ENCODE peak calls at places on chromosomes 11 and 22, in six cellular contexts. O is PC-3, F is mesenchymal stem cell, L is cardiac muscle cell, S is neuronal stem cell, V is left ventricle myocardium inferior. M is an unnamed sample.

GRCh38 chr22:21762712-21763581 is 27.4 kb upstream of the YPEL1 start:
- DNase-seq in L (no peak), S (no peak), O (no peak), F (no peak), V (no peak), M (no peak)

GRCh38 chr22:43823911-43824665 is 12.0 kb upstream of the EFCAB6 start:
- DNase-seq in S (no peak), O (no peak), L (no peak), V (no peak), F (no peak), M (no peak)

GRCh38 chr11:31882951-31883392 is 71.8 kb upstream of the PAX6 start:
- DNase-seq in F (no peak), L (no peak), S (peak; percentile 23), O (peak; percentile 32), V (no peak), M (no peak)

GRCh38 chr11:100930185-100930778 is 199.3 kb downstream of the PGR start:
- DNase-seq in S (peak; percentile 56), F (peak; percentile 81), L (peak; percentile 81), V (no peak), O (peak; percentile 89), M (no peak)

GRCh38 chr11:110207089-110207488 is 89.3 kb downstream of the RDX start:
- DNase-seq in V (no peak), L (no peak), F (no peak), S (no peak), O (no peak), M (no peak)

GRCh38 chr11:33970984-33971466 is 79.1 kb upstream of the LMO2 start:
- DNase-seq in F (peak; percentile 61), S (peak; percentile 47), L (peak; percentile 77), V (no peak), O (peak; percentile 69), M (no peak)

GRCh38 chr11:75445315-75445953 is 12.4 kb upstream of the KLHL35 start:
- DNase-seq in S (peak; percentile 78), L (peak; percentile 56), V (peak; percentile 71), F (peak; percentile 60), O (peak; percentile 88), M (peak; percentile 38)

GRCh38 chr22:17743661-17744411 is 30.4 kb downstream of the BID start:
- DNase-seq in S (no peak), V (no peak), O (no peak), L (no peak), F (no peak), M (no peak)

GRCh38 chr22:32850591-32851517 is 49.3 kb downstream of the TIMP3 start:
- DNase-seq in L (peak; percentile 64), V (peak; percentile 86), F (peak; percentile 32), S (no peak), O (no peak), M (no peak)

GRCh38 chr11:116537736-116538135 is 235.1 kb downstream of the BUD13 start:
- DNase-seq in L (no peak), S (no peak), V (no peak), F (no peak), O (no peak), M (no peak)

GRCh38 chr22:49826603-49827306 is 918 bp downstream of the BRD1 start:
- DNase-seq in O (no peak), S (no peak), F (peak; percentile 47), L (peak; percentile 57), V (peak; percentile 55), M (peak; percentile 55)

GRCh38 chr22:26174280-26174679 is 5.0 kb downstream of the SEZ6L start:
- DNase-seq in V (no peak), O (peak; percentile 1), L (no peak), F (no peak), S (no peak), M (no peak)

GRCh38 chr11:13962562-13963168 is at the start of gene SPON1:
- DNase-seq in O (no peak), L (peak; percentile 59), V (peak; percentile 46), F (peak; percentile 34), S (peak; percentile 75), M (peak; percentile 46)

GRCh38 chr11:33630936-33631748 is 69.5 kb downstream of the C11orf91 start:
- DNase-seq in L (no peak), O (peak; percentile 43), V (no peak), S (no peak), F (no peak), M (no peak)

GRCh38 chr11:66719111-66719872 is 9.7 kb downstream of the SPTBN2 start:
- DNase-seq in F (no peak), O (no peak), L (no peak), V (no peak), S (no peak), M (no peak)

GRCh38 chr11:8732748-8733241 is 50.2 kb downstream of the RPL27A start:
- DNase-seq in V (peak; percentile 76), S (no peak), F (peak; percentile 75), L (peak; percentile 87), O (peak; percentile 82), M (no peak)

GRCh38 chr11:8826145-8826786 is 84.7 kb upstream of the AKIP1 start:
- DNase-seq in F (peak; percentile 93), S (no peak), O (peak; percentile 36), V (no peak), L (peak; percentile 84), M (no peak)

GRCh38 chr11:15897211-15897960 is 459.0 kb downstream of the SOX6 start:
- DNase-seq in L (peak; percentile 66), V (no peak), O (peak; percentile 4), F (peak; percentile 76), S (no peak), M (no peak)

GRCh38 chr11:67033661-67034166 is 10.8 kb downstream of the SYT12 start:
- DNase-seq in O (peak; percentile 35), S (no peak), F (peak; percentile 98), V (no peak), L (peak; percentile 91), M (no peak)

GRCh38 chr22:39601180-39601535 is 30.6 kb downstream of the CACNA1I start:
- DNase-seq in F (no peak), V (no peak), O (no peak), S (no peak), L (no peak), M (no peak)

GRCh38 chr11:1553808-1554594 is 18.1 kb downstream of the DUSP8 start:
- DNase-seq in O (peak; percentile 73), V (no peak), L (no peak), S (no peak), F (no peak), M (no peak)

GRCh38 chr11:80280737-80281136 is 839.9 kb upstream of the TENM4 start:
- DNase-seq in L (no peak), V (peak; percentile 24), O (no peak), F (no peak), S (no peak), M (no peak)

GRCh38 chr11:1178906-1179305 is 21.2 kb downstream of the MUC5AC start:
- DNase-seq in V (peak; percentile 8), F (no peak), O (no peak), L (no peak), S (no peak), M (no peak)

DNA sequence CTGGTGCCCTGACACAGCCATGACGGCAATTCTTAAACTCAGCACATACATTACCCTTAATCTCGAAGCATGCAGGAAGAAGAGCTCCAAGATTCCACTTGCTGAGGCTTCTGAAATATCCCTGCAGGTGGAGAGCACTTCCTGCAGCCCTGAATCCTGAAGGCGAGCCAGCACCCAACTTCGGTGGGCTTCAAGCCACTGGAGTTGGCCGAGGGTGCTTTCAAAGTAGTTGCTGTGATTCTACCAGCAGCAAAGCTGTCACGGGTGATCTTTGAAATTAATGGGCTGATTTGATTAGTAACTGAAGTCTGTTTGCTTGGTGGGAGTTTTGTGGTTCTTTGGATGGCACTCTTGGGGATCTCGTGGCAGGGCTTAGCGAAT is 9.0 kb upstream of the FTH1 start:
- DNase-seq in L (no peak), F (no peak), O (no peak), S (no peak), V (no peak), M (no peak)
- H3K4me1 ChIP-seq in L (peaks cover 21% of the 10 kb centered on the region), F (peaks cover 22% of the 10 kb centered on the region), O (peaks cover 58% of the 10 kb centered on the region), S (peaks cover 10% of the 10 kb centered on the region), V (peaks cover 73% of the 10 kb centered on the region), M (no peaks in the 10 kb centered on the region)

GRCh38 chr11:45654242-45654641 is 11.2 kb downstream of the CHST1 start:
- DNase-seq in O (no peak), S (no peak), F (no peak), L (no peak), V (no peak), M (no peak)

GRCh38 chr11:45655831-45656230 is 9.6 kb downstream of the CHST1 start:
- DNase-seq in S (no peak), V (no peak), L (no peak), F (no peak), O (no peak), M (no peak)

GRCh38 chr11:45654741-45655283 is 10.6 kb downstream of the CHST1 start:
- DNase-seq in S (no peak), O (no peak), V (no peak), L (no peak), F (no peak), M (no peak)

GRCh38 chr11:45653277-45653676 is 12.1 kb downstream of the CHST1 start:
- DNase-seq in S (no peak), F (no peak), L (no peak), O (no peak), V (no peak), M (no peak)

DNA sequence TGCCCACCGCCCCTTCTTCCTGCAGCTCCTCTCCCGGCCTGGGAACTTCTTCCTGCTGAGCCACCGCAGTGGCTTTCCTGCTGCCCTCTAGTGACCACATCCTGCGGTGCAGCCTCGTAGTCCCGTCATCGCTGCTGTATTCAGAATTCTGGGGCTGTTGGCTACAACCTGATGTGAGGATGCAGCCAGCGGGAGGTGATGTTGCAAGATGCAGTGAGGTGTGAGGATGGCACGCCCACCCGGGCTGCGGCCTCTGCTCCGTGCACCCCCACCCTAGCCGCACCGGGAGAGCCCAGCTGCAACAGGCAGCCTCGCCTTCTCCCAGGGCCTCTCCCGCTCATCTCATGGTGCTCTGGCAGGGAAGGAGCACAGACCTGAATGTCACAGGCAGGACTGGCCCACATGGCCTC is 10.1 kb downstream of the CHST1 start:
- DNase-seq in L (peak; percentile 79), O (peak; percentile 73), F (peak; percentile 74), S (peak; percentile 79), V (peak; percentile 75), M (peak; percentile 37)
- H3K4me1 ChIP-seq in L (peaks cover 8% of the 10 kb centered on the region), O (no peaks in the 10 kb centered on the region), F (peaks cover 22% of the 10 kb centered on the region), S (peaks cover 25% of the 10 kb centered on the region), V (peaks cover 40% of the 10 kb centered on the region), M (peaks cover 6% of the 10 kb centered on the region)

DNA sequence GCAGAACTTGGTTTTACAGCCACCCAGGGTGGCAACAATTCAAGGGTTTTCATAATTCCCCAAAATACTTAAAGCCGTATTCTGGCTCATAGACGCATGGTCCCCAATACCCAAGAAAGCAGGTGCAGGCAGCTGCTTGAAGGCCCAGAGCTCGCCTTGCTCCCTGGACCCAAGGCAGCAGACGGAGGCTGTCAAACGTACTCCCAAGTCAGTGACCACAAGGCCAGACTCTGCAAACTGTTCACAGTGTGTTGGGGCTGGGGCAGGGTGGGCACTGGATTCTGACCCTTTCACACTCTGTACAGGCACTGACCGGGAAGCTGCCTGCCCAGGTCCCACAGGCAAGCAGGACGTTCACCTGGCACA is 21.5 kb downstream of the TMEM184B start:
- DNase-seq in S (no peak), F (no peak), L (no peak), V (no peak), O (no peak), M (no peak)
- H3K4me1 ChIP-seq in S (no peaks in the 10 kb centered on the region), F (peaks cover 3% of the 10 kb centered on the region), L (peaks cover 3% of the 10 kb centered on the region), V (peaks cover 76% of the 10 kb centered on the region), O (no peaks in the 10 kb centered on the region), M (no peaks in the 10 kb centered on the region)

DNA sequence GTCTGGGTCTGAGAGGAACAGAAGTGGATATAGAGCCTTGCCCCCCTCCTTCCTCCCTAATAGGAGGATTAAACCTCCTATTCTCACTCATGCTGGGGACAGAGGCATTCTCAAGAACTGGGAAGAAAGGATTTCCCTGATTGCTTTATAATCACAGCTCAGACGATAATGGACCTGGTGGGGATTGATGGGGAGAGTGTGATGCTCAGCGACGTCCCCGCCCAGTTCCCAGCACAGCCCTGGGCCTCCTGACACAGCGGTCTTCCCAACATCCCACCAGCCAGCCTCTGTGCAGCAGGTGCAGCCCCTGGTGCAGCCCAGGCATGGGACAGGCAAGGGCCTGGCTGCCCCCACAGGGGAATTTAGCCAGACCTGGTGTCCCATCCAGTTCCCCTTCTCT is 28.4 kb downstream of the TRIM29 start:
- DNase-seq in L (no peak), S (no peak), O (no peak), F (no peak), V (no peak), M (no peak)
- H3K4me1 ChIP-seq in L (no peaks in the 10 kb centered on the region), S (peaks cover 7% of the 10 kb centered on the region), O (no peaks in the 10 kb centered on the region), F (no peaks in the 10 kb centered on the region), V (no peaks in the 10 kb centered on the region), M (no peaks in the 10 kb centered on the region)

M was measured in naive thymus-derived CD4-positive, alpha-beta T cell.